ENCODE peak calls at places on chromosomes 1 and 21, in six cellular contexts. One of them, this sample, is unnamed.

GRCh38 chr1:243332440-243332839 is 76.6 kb downstream of the SDCCAG8 start:
- DNase-seq in esophagus squamous epithelium: no peak
- DNase-seq in mammary epithelial cell: no peak
- DNase-seq in neural progenitor cell: no peak
- DNase-seq in ovary: no peak
- DNase-seq in body of pancreas: no peak
- DNase-seq in this sample: no peak

GRCh38 chr21:44845418-44846200 is 27.7 kb upstream of the SUMO3 start:
- DNase-seq in esophagus squamous epithelium: no peak
- DNase-seq in mammary epithelial cell: no peak
- DNase-seq in neural progenitor cell: peak; percentile 88
- DNase-seq in ovary: peak; percentile 60
- DNase-seq in body of pancreas: peak; percentile 45
- DNase-seq in this sample: peak; percentile 32

GRCh38 chr1:177686929-177687328 is 282.9 kb downstream of the SEC16B start:
- DNase-seq in esophagus squamous epithelium: no peak
- DNase-seq in mammary epithelial cell: no peak
- DNase-seq in neural progenitor cell: peak; percentile 9
- DNase-seq in ovary: no peak
- DNase-seq in body of pancreas: no peak
- DNase-seq in this sample: no peak

GRCh38 chr1:175771301-175771700 is 27.9 kb upstream of the TNR start:
- DNase-seq in esophagus squamous epithelium: no peak
- DNase-seq in mammary epithelial cell: no peak
- DNase-seq in neural progenitor cell: no peak
- DNase-seq in ovary: no peak
- DNase-seq in body of pancreas: no peak
- DNase-seq in this sample: no peak

GRCh38 chr1:88773540-88774150 is 89.6 kb downstream of the PKN2 start:
- DNase-seq in esophagus squamous epithelium: no peak
- DNase-seq in mammary epithelial cell: peak; percentile 88
- DNase-seq in neural progenitor cell: no peak
- DNase-seq in ovary: no peak
- DNase-seq in body of pancreas: no peak
- DNase-seq in this sample: no peak

GRCh38 chr1:150362721-150363425 is 1.1 kb upstream of the RPRD2 start:
- DNase-seq in esophagus squamous epithelium: no peak
- DNase-seq in mammary epithelial cell: no peak
- DNase-seq in neural progenitor cell: no peak
- DNase-seq in ovary: peak; percentile 59
- DNase-seq in body of pancreas: no peak
- DNase-seq in this sample: no peak

GRCh38 chr1:163528710-163529348 is 207.1 kb downstream of the NUF2 start:
- DNase-seq in esophagus squamous epithelium: no peak
- DNase-seq in mammary epithelial cell: peak; percentile 5
- DNase-seq in neural progenitor cell: peak; percentile 13
- DNase-seq in ovary: no peak
- DNase-seq in body of pancreas: no peak
- DNase-seq in this sample: no peak

GRCh38 chr1:101360506-101360905 is 123.7 kb downstream of the S1PR1 start:
- DNase-seq in esophagus squamous epithelium: no peak
- DNase-seq in mammary epithelial cell: no peak
- DNase-seq in neural progenitor cell: no peak
- DNase-seq in ovary: no peak
- DNase-seq in body of pancreas: no peak
- DNase-seq in this sample: no peak

GRCh38 chr1:24558902-24559791 is 3.3 kb downstream of the NCMAP start:
- DNase-seq in esophagus squamous epithelium: no peak
- DNase-seq in mammary epithelial cell: peak; percentile 68
- DNase-seq in neural progenitor cell: peak; percentile 47
- DNase-seq in ovary: peak; percentile 18
- DNase-seq in body of pancreas: peak; percentile 74
- DNase-seq in this sample: no peak

DNA sequence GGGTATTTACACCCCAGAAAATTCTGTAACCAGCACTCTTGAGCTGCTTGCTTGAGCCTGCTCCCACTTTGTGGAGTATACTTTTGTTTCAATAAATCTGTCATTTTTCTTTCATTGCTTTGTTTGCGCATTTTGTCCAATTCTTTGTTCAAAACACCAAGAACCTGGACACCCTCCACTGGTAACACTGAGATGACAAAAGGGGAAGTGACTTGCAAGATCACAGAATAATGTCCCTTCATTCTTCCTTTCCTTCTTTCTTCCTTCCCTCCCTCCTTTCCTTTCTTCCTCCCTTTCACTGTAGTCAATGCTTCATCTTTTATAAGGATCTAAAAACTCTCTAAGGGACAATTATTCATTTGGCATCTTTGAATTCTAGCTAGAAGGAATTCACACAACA is 134.5 kb upstream of the MAP1LC3C start:
- DNase-seq in esophagus squamous epithelium: no peak
- DNase-seq in mammary epithelial cell: no peak
- DNase-seq in neural progenitor cell: no peak
- DNase-seq in ovary: no peak
- DNase-seq in body of pancreas: no peak
- DNase-seq in this sample: no peak
- H3K27me3 ChIP-seq in esophagus squamous epithelium: no peaks in the 10 kb centered on the region
- H3K27me3 ChIP-seq in mammary epithelial cell: no peaks in the 10 kb centered on the region
- H3K27me3 ChIP-seq in neural progenitor cell: no peaks in the 10 kb centered on the region
- H3K27me3 ChIP-seq in ovary: no peaks in the 10 kb centered on the region
- H3K27me3 ChIP-seq in body of pancreas: no peaks in the 10 kb centered on the region
- H3K27me3 ChIP-seq in this sample: no peaks in the 10 kb centered on the region

GRCh38 chr1:32989160-32989894 is 24.7 kb upstream of the RNF19B start:
- DNase-seq in esophagus squamous epithelium: no peak
- DNase-seq in mammary epithelial cell: peak; percentile 99
- DNase-seq in neural progenitor cell: no peak
- DNase-seq in ovary: peak; percentile 76
- DNase-seq in body of pancreas: peak; percentile 80
- DNase-seq in this sample: no peak
- TF ChIP-seq CTCF in esophagus squamous epithelium: no peak
- TF ChIP-seq CTCF in mammary epithelial cell: no peak
- TF ChIP-seq CTCF in neural progenitor cell: no peak
- TF ChIP-seq CTCF in ovary: no peak
- TF ChIP-seq CTCF in body of pancreas: no peak
- TF ChIP-seq CTCF in this sample: no peak

GRCh38 chr1:10171995-10172669 is 38.2 kb upstream of the KIF1B start:
- DNase-seq in esophagus squamous epithelium: no peak
- DNase-seq in mammary epithelial cell: no peak
- DNase-seq in neural progenitor cell: no peak
- DNase-seq in ovary: no peak
- DNase-seq in body of pancreas: no peak
- DNase-seq in this sample: no peak

GRCh38 chr1:10173582-10173981 is 36.8 kb upstream of the KIF1B start:
- DNase-seq in esophagus squamous epithelium: no peak
- DNase-seq in mammary epithelial cell: no peak
- DNase-seq in neural progenitor cell: no peak
- DNase-seq in ovary: no peak
- DNase-seq in body of pancreas: no peak
- DNase-seq in this sample: no peak

GRCh38 chr1:10168912-10169514 is 41.4 kb upstream of the KIF1B start:
- DNase-seq in esophagus squamous epithelium: no peak
- DNase-seq in mammary epithelial cell: no peak
- DNase-seq in neural progenitor cell: no peak
- DNase-seq in ovary: no peak
- DNase-seq in body of pancreas: no peak
- DNase-seq in this sample: no peak

GRCh38 chr1:10170362-10170665 is 40.1 kb upstream of the KIF1B start:
- DNase-seq in esophagus squamous epithelium: no peak
- DNase-seq in mammary epithelial cell: peak; percentile 65
- DNase-seq in neural progenitor cell: no peak
- DNase-seq in ovary: no peak
- DNase-seq in body of pancreas: no peak
- DNase-seq in this sample: no peak

DNA sequence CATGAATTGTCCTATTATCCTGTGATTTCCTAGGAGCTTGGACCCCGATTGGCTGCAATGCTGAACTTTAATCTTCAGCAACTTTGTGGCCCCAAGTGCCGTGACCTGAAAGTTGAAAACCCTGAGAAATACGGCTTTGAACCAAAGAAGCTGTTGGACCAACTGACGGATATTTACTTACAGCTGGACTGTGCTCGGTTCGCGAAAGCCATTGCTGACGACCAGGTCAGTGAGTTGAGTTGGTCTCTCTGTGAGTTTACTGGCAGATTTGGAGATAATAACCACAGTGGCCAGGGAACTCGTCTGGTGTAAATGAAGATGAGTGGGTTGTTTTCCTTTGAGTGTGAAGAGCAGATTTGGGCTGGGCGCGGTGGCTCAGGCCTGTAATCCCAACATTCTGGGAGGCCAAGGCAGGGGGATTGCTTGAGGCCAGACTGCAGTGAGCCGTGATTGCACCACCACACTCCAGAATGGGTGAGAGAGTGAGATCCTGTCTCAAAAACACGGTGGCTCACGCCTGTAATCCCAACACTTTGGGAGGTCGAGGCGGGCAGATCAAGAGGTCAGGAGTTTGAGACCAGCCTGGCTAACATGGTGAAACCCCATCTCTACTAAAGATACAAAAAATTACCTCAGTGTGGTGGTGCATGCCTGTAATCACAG is 39.1 kb upstream of the KIF1B start:
- DNase-seq in esophagus squamous epithelium: no peak
- DNase-seq in mammary epithelial cell: no peak
- DNase-seq in neural progenitor cell: no peak
- DNase-seq in ovary: no peak
- DNase-seq in body of pancreas: no peak
- DNase-seq in this sample: no peak
- H3K27ac ChIP-seq in esophagus squamous epithelium: no peak overlapping the region
- H3K27ac ChIP-seq in mammary epithelial cell: no peak overlapping the region
- H3K27ac ChIP-seq in neural progenitor cell: no peak overlapping the region
- H3K27ac ChIP-seq in ovary: no peak overlapping the region
- H3K27ac ChIP-seq in body of pancreas: no peak overlapping the region
- H3K27ac ChIP-seq in this sample: no peak overlapping the region

GRCh38 chr1:208227366-208227765 is 16.8 kb downstream of the PLXNA2 start:
- DNase-seq in esophagus squamous epithelium: no peak
- DNase-seq in mammary epithelial cell: no peak
- DNase-seq in neural progenitor cell: no peak
- DNase-seq in ovary: no peak
- DNase-seq in body of pancreas: no peak
- DNase-seq in this sample: no peak
- H3K27me3 ChIP-seq in esophagus squamous epithelium: no peaks in the 10 kb centered on the region
- H3K27me3 ChIP-seq in mammary epithelial cell: no peaks in the 10 kb centered on the region
- H3K27me3 ChIP-seq in neural progenitor cell: no peaks in the 10 kb centered on the region
- H3K27me3 ChIP-seq in ovary: no peaks in the 10 kb centered on the region
- H3K27me3 ChIP-seq in body of pancreas: no peaks in the 10 kb centered on the region
- H3K27me3 ChIP-seq in this sample: no peaks in the 10 kb centered on the region

This sample was measured in CD4-positive, alpha-beta T cell.